ENCODE peak calls at places on chromosomes 13 and 19, in seven cellular contexts. U is HT-29; I is HEK293T; D is NCI-H748 treated with DMSO at 0.1 percent for 48 hours; A is stimulated activated CD4-positive, alpha-beta T cell treated with anti-CD3 and anti-CD28 coated beads, TNF-alpha, amount 100 ng/mL, for 1 hour; J is IMR-90; V is T-cell. Y is an unnamed sample.

GRCh38 chr19:46882034-46882433 is 21.2 kb downstream of the ARHGAP35 start:
- DNase-seq in J (no peak), V (no peak), D (no peak), A (no peak), I (no peak), U (no peak), Y (no peak)

GRCh38 chr13:21673592-21674270 is 2.9 kb downstream of the FGF9 start:
- DNase-seq in A (no peak), D (peak; percentile 69), V (peak; percentile 37), U (peak; percentile 83), J (peak; percentile 36), I (peak; percentile 49), Y (peak; percentile 66)

GRCh38 chr19:11692127-11692790 is 46.5 kb downstream of the ZNF823 start:
- DNase-seq in J (no peak), U (no peak), I (no peak), V (no peak), D (no peak), A (no peak), Y (peak; percentile 32)

GRCh38 chr19:33399081-33399744 is 25.7 kb downstream of the CEBPG start:
- DNase-seq in I (no peak), U (no peak), J (no peak), A (no peak), D (no peak), V (no peak), Y (no peak)

GRCh38 chr19:49497790-49498106 is 1.5 kb downstream of the RPS11 start:
- DNase-seq in D (no peak), V (no peak), A (no peak), J (no peak), I (no peak), U (no peak), Y (no peak)

GRCh38 chr19:58001895-58002369 is 688 bp downstream of the ZNF606 start:
- DNase-seq in U (no peak), J (peak; percentile 5), A (no peak), I (no peak), V (peak; percentile 10), D (no peak), Y (peak; percentile 54)

GRCh38 chr19:38245826-38246498 is 10.2 kb downstream of the PPP1R14A start:
- DNase-seq in J (peak; percentile 27), V (no peak), D (no peak), I (no peak), U (no peak), A (no peak), Y (no peak)

GRCh38 chr19:1057185-1057857 is 9.6 kb upstream of the ARHGAP45 start:
- DNase-seq in A (no peak), U (peak; percentile 32), J (peak; percentile 67), I (no peak), V (no peak), D (no peak), Y (peak; percentile 83)

GRCh38 chr19:41792513-41793413 is 3.6 kb upstream of the CEACAM3 start:
- DNase-seq in V (peak; percentile 39), I (peak; percentile 72), U (peak; percentile 86), A (no peak), D (no peak), J (peak; percentile 36), Y (peak; percentile 63)

GRCh38 chr13:22082030-22082429 is 411.2 kb downstream of the FGF9 start:
- DNase-seq in J (no peak), V (no peak), D (no peak), I (no peak), A (no peak), U (no peak), Y (no peak)

GRCh38 chr19:10895920-10896319 is 24.6 kb downstream of the CARM1 start:
- DNase-seq in D (no peak), U (no peak), V (no peak), J (no peak), I (no peak), A (no peak), Y (peak; percentile 37)

GRCh38 chr19:52291781-52292180 is 5.2 kb upstream of the ZNF480 start:
- DNase-seq in J (no peak), D (no peak), I (no peak), A (no peak), V (no peak), U (no peak), Y (no peak)

GRCh38 chr19:43651758-43652545 is 12.3 kb upstream of the CADM4 start:
- DNase-seq in D (peak; percentile 33), A (no peak), J (peak; percentile 65), V (no peak), U (peak; percentile 91), I (peak; percentile 76), Y (peak; percentile 82)

GRCh38 chr13:75368167-75368566 is 113.8 kb downstream of the TBC1D4 start:
- DNase-seq in U (no peak), V (no peak), J (peak; percentile 92), D (no peak), A (no peak), I (no peak), Y (no peak)

GRCh38 chr13:34926513-34926912 is 15.6 kb upstream of the NBEA start:
- DNase-seq in I (no peak), V (no peak), U (peak; percentile 79), D (no peak), J (peak; percentile 47), A (no peak), Y (peak; percentile 50)

GRCh38 chr13:77565635-77566034 is 30.1 kb downstream of the SCEL start:
- DNase-seq in D (peak; percentile 37), U (peak; percentile 88), A (no peak), V (no peak), I (peak; percentile 55), J (peak; percentile 9), Y (peak; percentile 40)

GRCh38 chr13:24228852-24229458 is 68.4 kb downstream of the SPATA13 start:
- DNase-seq in J (peak; percentile 81), V (peak; percentile 36), D (peak; percentile 79), U (peak; percentile 92), I (peak; percentile 26), A (no peak), Y (peak; percentile 82)

GRCh38 chr13:95676100-95676774 is 702 bp upstream of the DNAJC3 start:
- DNase-seq in J (peak; percentile 39), U (peak; percentile 83), A (no peak), D (peak; percentile 30), I (peak; percentile 9), V (peak; percentile 30), Y (no peak)

GRCh38 chr13:66266761-66267160 is 963.4 kb downstream of the PCDH9 start:
- DNase-seq in V (no peak), D (no peak), J (no peak), I (no peak), U (no peak), A (no peak), Y (no peak)

GRCh38 chr13:72890546-72890945 is 108.6 kb downstream of the PIBF1 start:
- DNase-seq in D (no peak), V (no peak), J (no peak), U (no peak), A (no peak), I (no peak), Y (no peak)

GRCh38 chr13:52617070-52618060 is 24.9 kb upstream of the HNRNPA1L2 start:
- DNase-seq in J (peak; percentile 83), V (peak; percentile 80), U (peak; percentile 92), I (peak; percentile 85), A (peak; percentile 46), D (peak; percentile 90), Y (peak; percentile 92)

GRCh38 chr19:38204096-38204495 is 19.9 kb downstream of the DPF1 start:
- DNase-seq in J (no peak), U (no peak), D (peak; percentile 93), A (no peak), I (no peak), V (no peak), Y (no peak)

GRCh38 chr19:14059093-14059480 is 2.8 kb downstream of the PALM3 start:
- DNase-seq in A (no peak), U (no peak), D (no peak), I (peak; percentile 56), V (peak; percentile 40), J (no peak), Y (no peak)

GRCh38 chr19:18164072-18164471 is 9.5 kb upstream of the IFI30 start:
- DNase-seq in I (no peak), V (no peak), D (no peak), U (no peak), J (no peak), A (no peak), Y (no peak)

GRCh38 chr13:40585911-40586471 is 80.5 kb downstream of the FOXO1 start:
- DNase-seq in J (no peak), D (no peak), A (no peak), I (no peak), U (no peak), V (no peak), Y (peak; percentile 84)

GRCh38 chr13:61756031-61756430 is 340.4 kb upstream of the PCDH20 start:
- DNase-seq in D (no peak), V (no peak), I (peak; percentile 2), J (no peak), U (no peak), A (no peak), Y (no peak)

GRCh38 chr19:18057557-18057956 is 29.2 kb downstream of the IL12RB1 start:
- DNase-seq in V (no peak), I (no peak), U (no peak), J (no peak), D (no peak), A (no peak), Y (no peak)

GRCh38 chr13:99501952-99502310 is 659 bp downstream of the TM9SF2 start:
- DNase-seq in I (no peak), V (peak; percentile 11), A (no peak), U (peak; percentile 43), D (no peak), J (peak; percentile 31), Y (peak; percentile 23)

Y was measured in mesendoderm.